ENCODE peak calls at places on chromosomes 11 and 22, in seven cellular contexts. K is PC-9, I is HepG2, Z is fibroblast of lung, H is H1, L is GM23338, O is K562. A is an unnamed sample.

GRCh38 chr11:72821920-72822799 is 7.9 kb downstream of the ATG16L2 start:
- DNase-seq in K (peak), I (peak), Z (peak), H (peak), L (peak), O (peak), A (peak)

GRCh38 chr11:19592842-19593241 is 119.8 kb upstream of the NAV2 start:
- DNase-seq in K (no peak), I (peak), Z (no peak), H (no peak), L (no peak), O (no peak), A (no peak)

GRCh38 chr22:44918925-44919392 is 90.8 kb downstream of the PHF21B start:
- DNase-seq in K (no peak), I (no peak), Z (no peak), H (no peak), L (no peak), O (no peak), A (no peak)

GRCh38 chr11:86571273-86571948 is 101.0 kb downstream of the ME3 start:
- DNase-seq in K (no peak), I (peak), Z (no peak), H (peak), L (peak), O (peak), A (no peak)

GRCh38 chr11:43697679-43698078 is 17.1 kb downstream of the HSD17B12 start:
- DNase-seq in K (no peak), I (no peak), Z (peak), H (no peak), L (no peak), O (no peak), A (no peak)

GRCh38 chr11:122509899-122510298 is 145.6 kb upstream of the UBASH3B start:
- DNase-seq in K (no peak), I (no peak), Z (no peak), H (no peak), L (peak), O (no peak), A (no peak)

GRCh38 chr11:65431452-65432132 is 9.0 kb downstream of the NEAT1 start:
- DNase-seq in K (no peak), I (no peak), Z (peak), H (no peak), L (no peak), O (no peak), A (peak)

GRCh38 chr11:108432783-108433182 is 34.5 kb downstream of the C11orf65 start:
- DNase-seq in K (no peak), I (no peak), Z (peak), H (no peak), L (no peak), O (no peak), A (no peak)

GRCh38 chr11:127640822-127641485 is 640.4 kb upstream of the KIRREL3 start:
- DNase-seq in K (no peak), I (no peak), Z (peak), H (no peak), L (no peak), O (no peak), A (peak)

GRCh38 chr22:43817402-43817801 is 5.3 kb upstream of the EFCAB6 start:
- DNase-seq in K (no peak), I (no peak), Z (no peak), H (no peak), L (no peak), O (no peak), A (no peak)

GRCh38 chr22:28506207-28506606 is 173.4 kb downstream of the TTC28 start:
- DNase-seq in K (no peak), I (no peak), Z (no peak), H (no peak), L (no peak), O (no peak), A (no peak)

GRCh38 chr11:117058761-117059233 is 39.4 kb downstream of the SIK3 start:
- DNase-seq in K (no peak), I (no peak), Z (peak), H (no peak), L (peak), O (no peak), A (no peak)

DNA sequence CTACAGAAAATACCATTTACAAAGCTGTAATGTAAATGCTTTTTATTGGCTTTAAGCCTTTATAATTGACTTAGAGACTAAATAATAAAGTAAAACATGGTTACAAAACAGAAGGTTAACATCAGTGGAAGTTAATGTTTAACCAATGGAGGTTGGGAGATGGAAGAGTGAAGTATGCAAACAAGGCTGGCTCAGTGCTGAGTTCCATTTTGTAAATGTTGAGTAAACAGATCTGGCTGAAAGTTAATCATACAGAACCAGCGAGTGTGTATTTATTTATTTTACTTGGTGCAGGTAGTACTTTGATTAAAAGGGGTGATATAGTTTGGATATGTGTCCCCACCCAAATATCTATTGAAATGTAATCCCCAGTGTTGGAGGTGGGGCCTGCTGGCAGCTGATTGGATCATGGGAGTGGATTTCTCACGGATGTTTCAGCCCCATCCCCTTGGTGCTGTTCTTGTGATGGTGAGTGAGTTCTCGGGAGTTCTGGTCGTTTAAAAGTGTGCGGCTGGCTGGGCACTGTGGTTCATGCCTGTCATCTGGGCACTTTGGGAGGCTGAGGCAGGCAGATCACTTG is 827.4 kb downstream of the OPCML start:
- DNase-seq in K (no peak), I (peak), Z (no peak), H (no peak), L (no peak), O (no peak), A (no peak)
- H3K27ac ChIP-seq in K (no peak), I (no peak), Z (no peak), H (no peak), L (no peak), O (no peak), A (no peak)

DNA sequence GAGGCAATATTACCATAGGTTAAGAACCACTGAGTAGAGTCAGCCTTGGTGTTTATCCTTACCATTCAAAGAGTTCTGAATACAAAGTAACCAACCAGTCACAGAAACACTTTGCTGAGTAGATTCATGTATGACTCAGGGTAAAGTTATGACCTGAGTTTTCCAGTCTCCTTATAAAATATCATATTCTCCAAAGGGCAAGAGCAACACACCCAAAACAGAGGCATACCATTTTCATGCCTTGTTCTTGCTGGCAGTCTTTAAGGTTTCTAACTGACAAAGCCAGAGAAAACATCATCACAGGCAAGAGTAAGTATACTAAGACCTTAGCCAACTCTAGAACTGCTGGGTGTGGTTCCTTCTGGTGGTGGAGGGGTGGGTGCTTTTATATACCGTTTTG is 3.2 kb downstream of the ATL3 start:
- DNase-seq in K (peak), I (no peak), Z (peak), H (no peak), L (no peak), O (no peak), A (no peak)
- H3K4me3 ChIP-seq in K (no peak), I (no peak), Z (peak), H (no peak), L (no peak), O (no peak), A (no peak)

GRCh38 chr11:8266246-8267241 is 2.9 kb upstream of the LMO1 start:
- DNase-seq in K (no peak), I (no peak), Z (no peak), H (no peak), L (no peak), O (no peak), A (no peak)

GRCh38 chr11:8267280-8267679 is 3.6 kb upstream of the LMO1 start:
- DNase-seq in K (no peak), I (no peak), Z (no peak), H (no peak), L (no peak), O (no peak), A (no peak)

GRCh38 chr11:8269636-8270035 is 6.0 kb upstream of the LMO1 start:
- DNase-seq in K (no peak), I (no peak), Z (no peak), H (no peak), L (no peak), O (no peak), A (no peak)

GRCh38 chr11:8268530-8269461 is 5.1 kb upstream of the LMO1 start:
- DNase-seq in K (no peak), I (no peak), Z (peak), H (peak), L (peak), O (no peak), A (no peak)

GRCh38 chr11:8267831-8268529 is 4.3 kb upstream of the LMO1 start:
- DNase-seq in K (no peak), I (no peak), Z (peak), H (peak), L (peak), O (no peak), A (no peak)
- TF ChIP-seq EZH2 in K (no peak), I (peak), Z (peak), H (peak), L (peak), O (no peak), A (peak)

GRCh38 chr11:67312187-67313021 is 9.1 kb downstream of the SSH3 start:
- DNase-seq in K (peak), I (no peak), Z (no peak), H (no peak), L (no peak), O (peak), A (no peak)

GRCh38 chr11:67310246-67311050 is 7.1 kb downstream of the SSH3 start:
- DNase-seq in K (no peak), I (no peak), Z (no peak), H (no peak), L (no peak), O (no peak), A (no peak)

GRCh38 chr11:67311556-67312082 is 8.3 kb downstream of the SSH3 start:
- DNase-seq in K (peak), I (no peak), Z (no peak), H (no peak), L (no peak), O (peak), A (no peak)

GRCh38 chr11:67309661-67310061 is 6.3 kb downstream of the SSH3 start:
- DNase-seq in K (no peak), I (no peak), Z (no peak), H (no peak), L (no peak), O (no peak), A (no peak)

GRCh38 chr11:67311051-67311555 is 7.8 kb downstream of the SSH3 start:
- DNase-seq in K (no peak), I (no peak), Z (no peak), H (no peak), L (no peak), O (no peak), A (no peak)
- H3K27ac ChIP-seq in K (peak), I (no peak), Z (no peak), H (no peak), L (no peak), O (no peak), A (no peak)

A was measured in MM.1S.